ENCODE peak calls at places on chromosome 16, in four cellular contexts. A, S, L and J are unnamed samples.

GRCh38 chr16:1159973-1160772 is 7.3 kb downstream of the CACNA1H start:
- DNase-seq in A (no peak), S (no peak), L (no peak), J (no peak)

GRCh38 chr16:50025544-50025931 is 513 bp downstream of the CNEP1R1 start:
- DNase-seq in A (peak; percentile 12), S (no peak), L (no peak), J (peak; percentile 17)

GRCh38 chr16:252366-253337 is 18.0 kb downstream of the FAM234A start:
- DNase-seq in A (no peak), S (no peak), L (no peak), J (no peak)

GRCh38 chr16:24409045-24409444 is 130.3 kb upstream of the RBBP6 start:
- DNase-seq in A (no peak), S (peak; percentile 37), L (peak; percentile 42), J (peak; percentile 38)

GRCh38 chr16:53549970-53550406 is 47.0 kb upstream of the AKTIP start:
- DNase-seq in A (peak; percentile 87), S (peak; percentile 91), L (peak; percentile 84), J (peak; percentile 81)

GRCh38 chr16:56268799-56269198 is 77.5 kb downstream of the GNAO1 start:
- DNase-seq in A (no peak), S (peak; percentile 43), L (no peak), J (no peak)

GRCh38 chr16:31460582-31461002 is 1.3 kb downstream of the ARMC5 start:
- DNase-seq in A (peak; percentile 74), S (no peak), L (peak; percentile 58), J (peak; percentile 58)

GRCh38 chr16:86578056-86578455 is 293 bp upstream of the FOXL1 start:
- DNase-seq in A (peak; percentile 87), S (no peak), L (no peak), J (no peak)

GRCh38 chr16:11407047-11407982 is 62.1 kb downstream of the RMI2 start:
- DNase-seq in A (peak; percentile 84), S (no peak), L (peak; percentile 77), J (peak; percentile 81)

GRCh38 chr16:8905168-8905762 is 23.1 kb downstream of the LITAFD start:
- DNase-seq in A (peak; percentile 51), S (peak; percentile 43), L (peak; percentile 50), J (peak; percentile 25)

GRCh38 chr16:77785365-77785764 is 3.0 kb upstream of the VAT1L start:
- DNase-seq in A (no peak), S (no peak), L (no peak), J (no peak)

GRCh38 chr16:28504707-28505404 is 1.8 kb downstream of the IL27 start:
- DNase-seq in A (no peak), S (no peak), L (no peak), J (no peak)

GRCh38 chr16:80570106-80570478 is 29.3 kb downstream of the DYNLRB2 start:
- DNase-seq in A (peak; percentile 20), S (no peak), L (no peak), J (peak; percentile 14)

GRCh38 chr16:85324506-85324905 is 212.2 kb upstream of the CIBAR2 start:
- DNase-seq in A (no peak), S (no peak), L (no peak), J (no peak)

GRCh38 chr16:12907670-12908233 is 6.4 kb downstream of the SHISA9 start:
- DNase-seq in A (no peak), S (no peak), L (peak; percentile 58), J (no peak)

GRCh38 chr16:4924593-4925378 is 12.2 kb downstream of the PPL start:
- DNase-seq in A (no peak), S (no peak), L (peak; percentile 42), J (peak; percentile 54)

GRCh38 chr16:14510939-14511797 is 118.9 kb downstream of the PARN start:
- DNase-seq in A (peak; percentile 84), S (no peak), L (no peak), J (no peak)

GRCh38 chr16:52696126-52696525 is 149.2 kb upstream of the TOX3 start:
- DNase-seq in A (no peak), S (no peak), L (no peak), J (no peak)

GRCh38 chr16:83095926-83096692 is 469.3 kb downstream of the CDH13 start:
- DNase-seq in A (peak; percentile 40), S (no peak), L (no peak), J (no peak)

GRCh38 chr16:66549284-66550131 is at the start of gene TK2:
- DNase-seq in A (peak; percentile 73), S (peak; percentile 91), L (peak; percentile 79), J (no peak)

GRCh38 chr16:1330931-1331711 is 2.3 kb upstream of the BAIAP3 start:
- DNase-seq in A (no peak), S (no peak), L (no peak), J (no peak)

GRCh38 chr16:56964243-56965148 is 2.7 kb downstream of the CETP start:
- DNase-seq in A (peak; percentile 96), S (peak; percentile 97), L (peak; percentile 96), J (peak; percentile 59)

GRCh38 chr16:17448640-17449638 is 21.8 kb downstream of the XYLT1 start:
- DNase-seq in A (no peak), S (no peak), L (no peak), J (no peak)

GRCh38 chr16:78829280-78829679 is 729.8 kb downstream of the WWOX start:
- DNase-seq in A (no peak), S (no peak), L (no peak), J (no peak)

GRCh38 chr16:85396879-85397871 is 215.9 kb upstream of the GSE1 start:
- DNase-seq in A (no peak), S (peak; percentile 82), L (no peak), J (peak; percentile 75)

GRCh38 chr16:82761236-82761635 is 134.5 kb downstream of the CDH13 start:
- DNase-seq in A (peak; percentile 86), S (peak; percentile 97), L (no peak), J (peak; percentile 80)

GRCh38 chr16:54493076-54493475 is 206.5 kb upstream of the IRX3 start:
- DNase-seq in A (peak; percentile 62), S (no peak), L (no peak), J (peak; percentile 14)

GRCh38 chr16:14181371-14182050 is 110.4 kb downstream of the MRTFB start:
- DNase-seq in A (peak; percentile 93), S (no peak), L (no peak), J (peak; percentile 64)

GRCh38 chr16:23676924-23677480 is 1.7 kb upstream of the PLK1 start:
- DNase-seq in A (peak; percentile 43), S (peak; percentile 31), L (no peak), J (no peak)

GRCh38 chr16:49470550-49470949 is 96.9 kb downstream of the C16orf78 start:
- DNase-seq in A (no peak), S (no peak), L (no peak), J (no peak)

GRCh38 chr16:19240494-19240893 is 45.0 kb upstream of the CLEC19A start:
- DNase-seq in A (no peak), S (no peak), L (no peak), J (no peak)

GRCh38 chr16:65731840-65732239 is 610.0 kb upstream of the CDH11 start:
- DNase-seq in A (no peak), S (no peak), L (no peak), J (peak; percentile 68)

GRCh38 chr16:14321542-14321941 is 250.4 kb downstream of the MRTFB start:
- DNase-seq in A (no peak), S (no peak), L (no peak), J (peak; percentile 15)

GRCh38 chr16:21277927-21278706 is at the start of gene CRYM:
- DNase-seq in A (peak; percentile 31), S (peak; percentile 88), L (peak; percentile 88), J (no peak)

GRCh38 chr16:66565051-66565450 is 1.2 kb upstream of the CMTM1 start:
- DNase-seq in A (no peak), S (no peak), L (no peak), J (no peak)

GRCh38 chr16:6777624-6778023 is 555.0 kb upstream of the RBFOX1 start:
- DNase-seq in A (no peak), S (no peak), L (no peak), J (no peak)

GRCh38 chr16:58062821-58063220 is 37.3 kb downstream of the MMP15 start:
- DNase-seq in A (no peak), S (no peak), L (no peak), J (no peak)

GRCh38 chr16:68037820-68038597 is 14.9 kb downstream of the DUS2 start:
- DNase-seq in A (no peak), S (no peak), L (no peak), J (no peak)

GRCh38 chr16:81917375-81917774 is 93.9 kb downstream of the SDR42E1 start:
- DNase-seq in A (no peak), S (no peak), L (no peak), J (no peak)

GRCh38 chr16:88403794-88404581 is 21.2 kb downstream of the ZNF469 start:
- DNase-seq in A (no peak), S (no peak), L (peak; percentile 38), J (no peak)
- TF ChIP-seq CTCF in A (no peak), S (no peak), L (peak; percentile 26), J (no peak)

GRCh38 chr16:84116720-84117481 is at the start of gene MBTPS1:
- DNase-seq in A (peak; percentile 98), S (peak; percentile 100), L (peak; percentile 100), J (peak; percentile 98)
- TF ChIP-seq CTCF in A (no peak), S (no peak), L (no peak), J (no peak)

GRCh38 chr16:27326738-27327585 is 13.2 kb downstream of the IL4R start:
- DNase-seq in A (peak; percentile 98), S (peak; percentile 96), L (peak; percentile 71), J (peak; percentile 97)
- TF ChIP-seq CTCF in A (no peak), S (no peak), L (no peak), J (peak; percentile 9)

DNA sequence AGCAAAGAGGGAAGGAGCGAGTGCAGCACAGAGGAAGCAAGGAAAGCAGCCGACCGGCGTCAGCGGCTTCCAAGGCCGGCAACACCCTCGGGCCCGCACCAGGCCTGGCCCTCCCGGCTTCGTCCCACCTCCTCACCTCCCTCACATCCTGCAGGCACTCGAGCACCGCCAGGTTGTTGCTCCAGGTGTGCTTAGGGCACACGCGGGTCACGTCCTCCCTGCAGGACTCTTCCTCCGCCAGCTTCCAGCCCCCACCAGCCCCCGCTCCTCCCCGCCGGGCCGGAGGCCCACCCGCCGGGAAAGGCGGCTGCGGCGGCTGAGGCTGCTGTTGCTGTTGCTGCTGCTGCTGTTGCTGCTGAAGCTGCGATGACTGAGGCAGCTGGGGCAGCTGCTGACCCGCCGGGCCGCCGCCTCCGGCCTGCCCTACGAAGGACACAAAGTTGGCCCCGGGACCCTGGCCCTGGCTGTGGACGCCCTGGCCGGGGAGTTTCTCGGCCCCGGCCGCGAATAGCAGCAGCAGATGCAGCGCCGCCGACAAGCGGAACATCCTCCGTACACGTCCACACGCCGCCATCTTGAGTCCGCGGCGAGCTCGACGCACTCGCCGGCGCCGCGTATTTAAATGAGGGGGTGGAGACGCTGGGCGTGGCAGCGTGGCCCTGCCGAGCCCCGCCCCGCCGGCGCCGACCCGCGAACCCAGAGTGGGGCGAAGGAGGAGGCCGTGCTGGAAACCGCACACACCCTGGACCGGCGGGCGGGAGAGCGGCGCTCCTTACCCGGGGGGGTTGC is at the start of gene GLG1:
- DNase-seq in A (peak; percentile 91), S (peak; percentile 97), L (peak; percentile 97), J (peak; percentile 90)
- TF ChIP-seq CTCF in A (no peak), S (no peak), L (no peak), J (no peak)